ENCODE peak calls at places on chromosomes 12 and 14, in seven cellular contexts. One of them, this sample, is unnamed.

GRCh38 chr14:46432516-46432915 is 219.1 kb downstream of the RPL10L start:
- DNase-seq in G401: no peak
- DNase-seq in Panc1: no peak
- DNase-seq in left cardiac atrium: no peak
- DNase-seq in NCI-H446 treated with DMSO at 0.1 percent for 48 hours: no peak
- DNase-seq in neural crest cell: no peak
- DNase-seq in astrocyte of the spinal cord: no peak
- DNase-seq in this sample: no peak

GRCh38 chr14:64725360-64725815 is 21.2 kb downstream of the PLEKHG3 start:
- DNase-seq in G401: no peak
- DNase-seq in Panc1: no peak
- DNase-seq in left cardiac atrium: no peak
- DNase-seq in NCI-H446 treated with DMSO at 0.1 percent for 48 hours: no peak
- DNase-seq in neural crest cell: no peak
- DNase-seq in astrocyte of the spinal cord: no peak
- DNase-seq in this sample: no peak

GRCh38 chr14:92615451-92615850 is 101.9 kb downstream of the RIN3 start:
- DNase-seq in G401: no peak
- DNase-seq in Panc1: no peak
- DNase-seq in left cardiac atrium: no peak
- DNase-seq in NCI-H446 treated with DMSO at 0.1 percent for 48 hours: no peak
- DNase-seq in neural crest cell: no peak
- DNase-seq in astrocyte of the spinal cord: no peak
- DNase-seq in this sample: no peak

GRCh38 chr14:73662439-73663056 is 17.8 kb downstream of the DNAL1 start:
- DNase-seq in G401: peak
- DNase-seq in Panc1: peak
- DNase-seq in left cardiac atrium: no peak
- DNase-seq in NCI-H446 treated with DMSO at 0.1 percent for 48 hours: peak
- DNase-seq in neural crest cell: no peak
- DNase-seq in astrocyte of the spinal cord: peak
- DNase-seq in this sample: no peak

GRCh38 chr12:116708826-116709756 is 28.8 kb downstream of the SPRING1 start:
- DNase-seq in G401: peak
- DNase-seq in Panc1: peak
- DNase-seq in left cardiac atrium: peak
- DNase-seq in NCI-H446 treated with DMSO at 0.1 percent for 48 hours: peak
- DNase-seq in neural crest cell: peak
- DNase-seq in astrocyte of the spinal cord: peak
- DNase-seq in this sample: no peak

GRCh38 chr12:49335955-49336644 is 888 bp downstream of the C1QL4 start:
- DNase-seq in G401: no peak
- DNase-seq in Panc1: no peak
- DNase-seq in left cardiac atrium: no peak
- DNase-seq in NCI-H446 treated with DMSO at 0.1 percent for 48 hours: no peak
- DNase-seq in neural crest cell: no peak
- DNase-seq in astrocyte of the spinal cord: no peak
- DNase-seq in this sample: no peak

GRCh38 chr14:96616168-96616681 is 114.0 kb downstream of the PAPOLA start:
- DNase-seq in G401: peak
- DNase-seq in Panc1: no peak
- DNase-seq in left cardiac atrium: no peak
- DNase-seq in NCI-H446 treated with DMSO at 0.1 percent for 48 hours: peak
- DNase-seq in neural crest cell: no peak
- DNase-seq in astrocyte of the spinal cord: no peak
- DNase-seq in this sample: no peak

GRCh38 chr12:120628919-120629318 is 11.5 kb upstream of the CABP1 start:
- DNase-seq in G401: peak
- DNase-seq in Panc1: no peak
- DNase-seq in left cardiac atrium: no peak
- DNase-seq in NCI-H446 treated with DMSO at 0.1 percent for 48 hours: no peak
- DNase-seq in neural crest cell: peak
- DNase-seq in astrocyte of the spinal cord: no peak
- DNase-seq in this sample: peak

GRCh38 chr14:43898709-43899108 is 608.4 kb downstream of the FSCB start:
- DNase-seq in G401: no peak
- DNase-seq in Panc1: no peak
- DNase-seq in left cardiac atrium: no peak
- DNase-seq in NCI-H446 treated with DMSO at 0.1 percent for 48 hours: no peak
- DNase-seq in neural crest cell: no peak
- DNase-seq in astrocyte of the spinal cord: no peak
- DNase-seq in this sample: no peak

GRCh38 chr14:32329146-32329545 is at the start of gene AKAP6:
- DNase-seq in G401: peak
- DNase-seq in Panc1: no peak
- DNase-seq in left cardiac atrium: no peak
- DNase-seq in NCI-H446 treated with DMSO at 0.1 percent for 48 hours: no peak
- DNase-seq in neural crest cell: peak
- DNase-seq in astrocyte of the spinal cord: no peak
- DNase-seq in this sample: no peak

GRCh38 chr12:50083301-50083700 is 1.8 kb upstream of the SMARCD1 start:
- DNase-seq in G401: no peak
- DNase-seq in Panc1: no peak
- DNase-seq in left cardiac atrium: no peak
- DNase-seq in NCI-H446 treated with DMSO at 0.1 percent for 48 hours: no peak
- DNase-seq in neural crest cell: no peak
- DNase-seq in astrocyte of the spinal cord: no peak
- DNase-seq in this sample: no peak

GRCh38 chr12:1474567-1475153 is 119.7 kb downstream of the FBXL14 start:
- DNase-seq in G401: no peak
- DNase-seq in Panc1: peak
- DNase-seq in left cardiac atrium: no peak
- DNase-seq in NCI-H446 treated with DMSO at 0.1 percent for 48 hours: peak
- DNase-seq in neural crest cell: no peak
- DNase-seq in astrocyte of the spinal cord: peak
- DNase-seq in this sample: no peak

GRCh38 chr12:66066071-66066928 is 64.2 kb downstream of the LLPH start:
- DNase-seq in G401: peak
- DNase-seq in Panc1: no peak
- DNase-seq in left cardiac atrium: no peak
- DNase-seq in NCI-H446 treated with DMSO at 0.1 percent for 48 hours: peak
- DNase-seq in neural crest cell: no peak
- DNase-seq in astrocyte of the spinal cord: peak
- DNase-seq in this sample: no peak

GRCh38 chr12:57224973-57225679 is 4.4 kb upstream of the SHMT2 start:
- DNase-seq in G401: no peak
- DNase-seq in Panc1: no peak
- DNase-seq in left cardiac atrium: no peak
- DNase-seq in NCI-H446 treated with DMSO at 0.1 percent for 48 hours: no peak
- DNase-seq in neural crest cell: no peak
- DNase-seq in astrocyte of the spinal cord: no peak
- DNase-seq in this sample: no peak

GRCh38 chr14:102196436-102197230 is 56.9 kb downstream of the WDR20 start:
- DNase-seq in G401: no peak
- DNase-seq in Panc1: no peak
- DNase-seq in left cardiac atrium: no peak
- DNase-seq in NCI-H446 treated with DMSO at 0.1 percent for 48 hours: no peak
- DNase-seq in neural crest cell: no peak
- DNase-seq in astrocyte of the spinal cord: no peak
- DNase-seq in this sample: no peak

GRCh38 chr12:106767954-106768501 is 6.5 kb upstream of the RIC8B start:
- DNase-seq in G401: peak
- DNase-seq in Panc1: no peak
- DNase-seq in left cardiac atrium: no peak
- DNase-seq in NCI-H446 treated with DMSO at 0.1 percent for 48 hours: no peak
- DNase-seq in neural crest cell: peak
- DNase-seq in astrocyte of the spinal cord: peak
- DNase-seq in this sample: no peak

GRCh38 chr12:21945002-21945401 is 3.8 kb upstream of the ABCC9 start:
- DNase-seq in G401: no peak
- DNase-seq in Panc1: no peak
- DNase-seq in left cardiac atrium: no peak
- DNase-seq in NCI-H446 treated with DMSO at 0.1 percent for 48 hours: no peak
- DNase-seq in neural crest cell: no peak
- DNase-seq in astrocyte of the spinal cord: no peak
- DNase-seq in this sample: no peak

GRCh38 chr12:76226397-76226796 is 121.8 kb downstream of the BBS10 start:
- DNase-seq in G401: no peak
- DNase-seq in Panc1: no peak
- DNase-seq in left cardiac atrium: no peak
- DNase-seq in NCI-H446 treated with DMSO at 0.1 percent for 48 hours: no peak
- DNase-seq in neural crest cell: no peak
- DNase-seq in astrocyte of the spinal cord: peak
- DNase-seq in this sample: no peak

This sample was measured in HuH-7.